ENCODE peak calls at places on chromosome 12, in seven cellular contexts. One of them, this sample, is unnamed.

GRCh38 chr12:12156835-12157234 is 86.1 kb downstream of the BCL2L14 start:
- DNase-seq in ELR: no peak
- DNase-seq in NCI-H1417: no peak
- DNase-seq in EL: no peak
- DNase-seq in activated naive CD8-positive, alpha-beta T cell treated with anti-CD3 and anti-CD28 coated beads for 36 hours: no peak
- DNase-seq in CD4-positive, CD25-positive, alpha-beta regulatory T cell: no peak
- DNase-seq in activated CD4-positive, alpha-beta T cell treated with anti-CD3 and anti-CD28 coated beads, Interleukin-2, amount 10 ng/mL, durations not matched to agents 7 days and 5 days: no peak
- DNase-seq in this sample: no peak

GRCh38 chr12:131794573-131794972 is 33.6 kb upstream of the MMP17 start:
- DNase-seq in ELR: no peak
- DNase-seq in NCI-H1417: no peak
- DNase-seq in EL: no peak
- DNase-seq in activated naive CD8-positive, alpha-beta T cell treated with anti-CD3 and anti-CD28 coated beads for 36 hours: no peak
- DNase-seq in CD4-positive, CD25-positive, alpha-beta regulatory T cell: no peak
- DNase-seq in activated CD4-positive, alpha-beta T cell treated with anti-CD3 and anti-CD28 coated beads, Interleukin-2, amount 10 ng/mL, durations not matched to agents 7 days and 5 days: no peak
- DNase-seq in this sample: no peak

GRCh38 chr12:10722502-10722904 is 620 bp downstream of the YBX3 start:
- DNase-seq in ELR: peak
- DNase-seq in NCI-H1417: peak
- DNase-seq in EL: peak
- DNase-seq in activated naive CD8-positive, alpha-beta T cell treated with anti-CD3 and anti-CD28 coated beads for 36 hours: peak
- DNase-seq in CD4-positive, CD25-positive, alpha-beta regulatory T cell: no peak
- DNase-seq in activated CD4-positive, alpha-beta T cell treated with anti-CD3 and anti-CD28 coated beads, Interleukin-2, amount 10 ng/mL, durations not matched to agents 7 days and 5 days: peak
- DNase-seq in this sample: no peak

GRCh38 chr12:131137836-131138637 is 184.3 kb downstream of the ADGRD1 start:
- DNase-seq in ELR: no peak
- DNase-seq in NCI-H1417: no peak
- DNase-seq in EL: no peak
- DNase-seq in activated naive CD8-positive, alpha-beta T cell treated with anti-CD3 and anti-CD28 coated beads for 36 hours: no peak
- DNase-seq in CD4-positive, CD25-positive, alpha-beta regulatory T cell: no peak
- DNase-seq in activated CD4-positive, alpha-beta T cell treated with anti-CD3 and anti-CD28 coated beads, Interleukin-2, amount 10 ng/mL, durations not matched to agents 7 days and 5 days: no peak
- DNase-seq in this sample: no peak

GRCh38 chr12:49824886-49825285 is 3.3 kb downstream of the NCKAP5L start:
- DNase-seq in ELR: peak
- DNase-seq in NCI-H1417: no peak
- DNase-seq in EL: peak
- DNase-seq in activated naive CD8-positive, alpha-beta T cell treated with anti-CD3 and anti-CD28 coated beads for 36 hours: no peak
- DNase-seq in CD4-positive, CD25-positive, alpha-beta regulatory T cell: no peak
- DNase-seq in activated CD4-positive, alpha-beta T cell treated with anti-CD3 and anti-CD28 coated beads, Interleukin-2, amount 10 ng/mL, durations not matched to agents 7 days and 5 days: no peak
- DNase-seq in this sample: no peak

GRCh38 chr12:106219043-106219442 is 28.8 kb downstream of the CKAP4 start:
- DNase-seq in ELR: no peak
- DNase-seq in NCI-H1417: no peak
- DNase-seq in EL: no peak
- DNase-seq in activated naive CD8-positive, alpha-beta T cell treated with anti-CD3 and anti-CD28 coated beads for 36 hours: no peak
- DNase-seq in CD4-positive, CD25-positive, alpha-beta regulatory T cell: no peak
- DNase-seq in activated CD4-positive, alpha-beta T cell treated with anti-CD3 and anti-CD28 coated beads, Interleukin-2, amount 10 ng/mL, durations not matched to agents 7 days and 5 days: no peak
- DNase-seq in this sample: no peak

GRCh38 chr12:110022980-110023633 is 23.9 kb downstream of the ANKRD13A start:
- DNase-seq in ELR: peak
- DNase-seq in NCI-H1417: peak
- DNase-seq in EL: peak
- DNase-seq in activated naive CD8-positive, alpha-beta T cell treated with anti-CD3 and anti-CD28 coated beads for 36 hours: no peak
- DNase-seq in CD4-positive, CD25-positive, alpha-beta regulatory T cell: no peak
- DNase-seq in activated CD4-positive, alpha-beta T cell treated with anti-CD3 and anti-CD28 coated beads, Interleukin-2, amount 10 ng/mL, durations not matched to agents 7 days and 5 days: no peak
- DNase-seq in this sample: no peak

GRCh38 chr12:31965090-31965489 is 5.9 kb downstream of the RESF1 start:
- DNase-seq in ELR: no peak
- DNase-seq in NCI-H1417: no peak
- DNase-seq in EL: no peak
- DNase-seq in activated naive CD8-positive, alpha-beta T cell treated with anti-CD3 and anti-CD28 coated beads for 36 hours: peak
- DNase-seq in CD4-positive, CD25-positive, alpha-beta regulatory T cell: no peak
- DNase-seq in activated CD4-positive, alpha-beta T cell treated with anti-CD3 and anti-CD28 coated beads, Interleukin-2, amount 10 ng/mL, durations not matched to agents 7 days and 5 days: no peak
- DNase-seq in this sample: no peak

GRCh38 chr12:5438671-5439200 is 6.8 kb downstream of the NTF3 start:
- DNase-seq in ELR: no peak
- DNase-seq in NCI-H1417: no peak
- DNase-seq in EL: peak
- DNase-seq in activated naive CD8-positive, alpha-beta T cell treated with anti-CD3 and anti-CD28 coated beads for 36 hours: no peak
- DNase-seq in CD4-positive, CD25-positive, alpha-beta regulatory T cell: no peak
- DNase-seq in activated CD4-positive, alpha-beta T cell treated with anti-CD3 and anti-CD28 coated beads, Interleukin-2, amount 10 ng/mL, durations not matched to agents 7 days and 5 days: no peak
- DNase-seq in this sample: no peak

GRCh38 chr12:100706029-100706428 is 88.5 kb upstream of the ANO4 start:
- DNase-seq in ELR: peak
- DNase-seq in NCI-H1417: peak
- DNase-seq in EL: peak
- DNase-seq in activated naive CD8-positive, alpha-beta T cell treated with anti-CD3 and anti-CD28 coated beads for 36 hours: no peak
- DNase-seq in CD4-positive, CD25-positive, alpha-beta regulatory T cell: no peak
- DNase-seq in activated CD4-positive, alpha-beta T cell treated with anti-CD3 and anti-CD28 coated beads, Interleukin-2, amount 10 ng/mL, durations not matched to agents 7 days and 5 days: no peak
- DNase-seq in this sample: peak

GRCh38 chr12:121278450-121279375 is 17.8 kb downstream of the CAMKK2 start:
- DNase-seq in ELR: peak
- DNase-seq in NCI-H1417: no peak
- DNase-seq in EL: peak
- DNase-seq in activated naive CD8-positive, alpha-beta T cell treated with anti-CD3 and anti-CD28 coated beads for 36 hours: no peak
- DNase-seq in CD4-positive, CD25-positive, alpha-beta regulatory T cell: no peak
- DNase-seq in activated CD4-positive, alpha-beta T cell treated with anti-CD3 and anti-CD28 coated beads, Interleukin-2, amount 10 ng/mL, durations not matched to agents 7 days and 5 days: no peak
- DNase-seq in this sample: no peak

GRCh38 chr12:49647827-49648721 is 24.7 kb downstream of the PRPF40B start:
- DNase-seq in ELR: no peak
- DNase-seq in NCI-H1417: no peak
- DNase-seq in EL: no peak
- DNase-seq in activated naive CD8-positive, alpha-beta T cell treated with anti-CD3 and anti-CD28 coated beads for 36 hours: no peak
- DNase-seq in CD4-positive, CD25-positive, alpha-beta regulatory T cell: no peak
- DNase-seq in activated CD4-positive, alpha-beta T cell treated with anti-CD3 and anti-CD28 coated beads, Interleukin-2, amount 10 ng/mL, durations not matched to agents 7 days and 5 days: peak
- DNase-seq in this sample: no peak

GRCh38 chr12:2185751-2186341 is 133.1 kb downstream of the CACNA1C start:
- DNase-seq in ELR: no peak
- DNase-seq in NCI-H1417: no peak
- DNase-seq in EL: no peak
- DNase-seq in activated naive CD8-positive, alpha-beta T cell treated with anti-CD3 and anti-CD28 coated beads for 36 hours: no peak
- DNase-seq in CD4-positive, CD25-positive, alpha-beta regulatory T cell: no peak
- DNase-seq in activated CD4-positive, alpha-beta T cell treated with anti-CD3 and anti-CD28 coated beads, Interleukin-2, amount 10 ng/mL, durations not matched to agents 7 days and 5 days: no peak
- DNase-seq in this sample: no peak

GRCh38 chr12:95417372-95417771 is 56.6 kb upstream of the METAP2 start:
- DNase-seq in ELR: no peak
- DNase-seq in NCI-H1417: no peak
- DNase-seq in EL: no peak
- DNase-seq in activated naive CD8-positive, alpha-beta T cell treated with anti-CD3 and anti-CD28 coated beads for 36 hours: no peak
- DNase-seq in CD4-positive, CD25-positive, alpha-beta regulatory T cell: no peak
- DNase-seq in activated CD4-positive, alpha-beta T cell treated with anti-CD3 and anti-CD28 coated beads, Interleukin-2, amount 10 ng/mL, durations not matched to agents 7 days and 5 days: no peak
- DNase-seq in this sample: no peak

GRCh38 chr12:2325501-2325900 is 272.7 kb downstream of the CACNA1C start:
- DNase-seq in ELR: no peak
- DNase-seq in NCI-H1417: no peak
- DNase-seq in EL: no peak
- DNase-seq in activated naive CD8-positive, alpha-beta T cell treated with anti-CD3 and anti-CD28 coated beads for 36 hours: no peak
- DNase-seq in CD4-positive, CD25-positive, alpha-beta regulatory T cell: no peak
- DNase-seq in activated CD4-positive, alpha-beta T cell treated with anti-CD3 and anti-CD28 coated beads, Interleukin-2, amount 10 ng/mL, durations not matched to agents 7 days and 5 days: no peak
- DNase-seq in this sample: no peak

GRCh38 chr12:84553331-84554117 is 359.1 kb downstream of the SLC6A15 start:
- DNase-seq in ELR: no peak
- DNase-seq in NCI-H1417: no peak
- DNase-seq in EL: no peak
- DNase-seq in activated naive CD8-positive, alpha-beta T cell treated with anti-CD3 and anti-CD28 coated beads for 36 hours: no peak
- DNase-seq in CD4-positive, CD25-positive, alpha-beta regulatory T cell: no peak
- DNase-seq in activated CD4-positive, alpha-beta T cell treated with anti-CD3 and anti-CD28 coated beads, Interleukin-2, amount 10 ng/mL, durations not matched to agents 7 days and 5 days: no peak
- DNase-seq in this sample: no peak

GRCh38 chr12:94263011-94263786 is 114.8 kb downstream of the PLXNC1 start:
- DNase-seq in ELR: no peak
- DNase-seq in NCI-H1417: no peak
- DNase-seq in EL: no peak
- DNase-seq in activated naive CD8-positive, alpha-beta T cell treated with anti-CD3 and anti-CD28 coated beads for 36 hours: peak
- DNase-seq in CD4-positive, CD25-positive, alpha-beta regulatory T cell: no peak
- DNase-seq in activated CD4-positive, alpha-beta T cell treated with anti-CD3 and anti-CD28 coated beads, Interleukin-2, amount 10 ng/mL, durations not matched to agents 7 days and 5 days: peak
- DNase-seq in this sample: no peak

GRCh38 chr12:52988933-52989332 is 17.3 kb upstream of the EIF4B start:
- DNase-seq in ELR: no peak
- DNase-seq in NCI-H1417: no peak
- DNase-seq in EL: no peak
- DNase-seq in activated naive CD8-positive, alpha-beta T cell treated with anti-CD3 and anti-CD28 coated beads for 36 hours: no peak
- DNase-seq in CD4-positive, CD25-positive, alpha-beta regulatory T cell: no peak
- DNase-seq in activated CD4-positive, alpha-beta T cell treated with anti-CD3 and anti-CD28 coated beads, Interleukin-2, amount 10 ng/mL, durations not matched to agents 7 days and 5 days: no peak
- DNase-seq in this sample: no peak

GRCh38 chr12:112964067-112964670 is 14.2 kb upstream of the OAS2 start:
- DNase-seq in ELR: no peak
- DNase-seq in NCI-H1417: no peak
- DNase-seq in EL: no peak
- DNase-seq in activated naive CD8-positive, alpha-beta T cell treated with anti-CD3 and anti-CD28 coated beads for 36 hours: no peak
- DNase-seq in CD4-positive, CD25-positive, alpha-beta regulatory T cell: no peak
- DNase-seq in activated CD4-positive, alpha-beta T cell treated with anti-CD3 and anti-CD28 coated beads, Interleukin-2, amount 10 ng/mL, durations not matched to agents 7 days and 5 days: no peak
- DNase-seq in this sample: no peak

GRCh38 chr12:94795520-94795919 is 145.2 kb upstream of the TMCC3 start:
- DNase-seq in ELR: peak
- DNase-seq in NCI-H1417: no peak
- DNase-seq in EL: peak
- DNase-seq in activated naive CD8-positive, alpha-beta T cell treated with anti-CD3 and anti-CD28 coated beads for 36 hours: no peak
- DNase-seq in CD4-positive, CD25-positive, alpha-beta regulatory T cell: no peak
- DNase-seq in activated CD4-positive, alpha-beta T cell treated with anti-CD3 and anti-CD28 coated beads, Interleukin-2, amount 10 ng/mL, durations not matched to agents 7 days and 5 days: no peak
- DNase-seq in this sample: no peak

GRCh38 chr12:15788266-15789214 is 648 bp downstream of the EPS8 start:
- DNase-seq in ELR: peak
- DNase-seq in NCI-H1417: peak
- DNase-seq in EL: peak
- DNase-seq in activated naive CD8-positive, alpha-beta T cell treated with anti-CD3 and anti-CD28 coated beads for 36 hours: peak
- DNase-seq in CD4-positive, CD25-positive, alpha-beta regulatory T cell: no peak
- DNase-seq in activated CD4-positive, alpha-beta T cell treated with anti-CD3 and anti-CD28 coated beads, Interleukin-2, amount 10 ng/mL, durations not matched to agents 7 days and 5 days: peak
- DNase-seq in this sample: no peak

GRCh38 chr12:47832263-47832933 is 12.7 kb upstream of the HDAC7 start:
- DNase-seq in ELR: no peak
- DNase-seq in NCI-H1417: no peak
- DNase-seq in EL: no peak
- DNase-seq in activated naive CD8-positive, alpha-beta T cell treated with anti-CD3 and anti-CD28 coated beads for 36 hours: peak
- DNase-seq in CD4-positive, CD25-positive, alpha-beta regulatory T cell: no peak
- DNase-seq in activated CD4-positive, alpha-beta T cell treated with anti-CD3 and anti-CD28 coated beads, Interleukin-2, amount 10 ng/mL, durations not matched to agents 7 days and 5 days: no peak
- DNase-seq in this sample: no peak

GRCh38 chr12:105524961-105525360 is 194.5 kb downstream of the C12orf75 start:
- DNase-seq in ELR: no peak
- DNase-seq in NCI-H1417: no peak
- DNase-seq in EL: no peak
- DNase-seq in activated naive CD8-positive, alpha-beta T cell treated with anti-CD3 and anti-CD28 coated beads for 36 hours: no peak
- DNase-seq in CD4-positive, CD25-positive, alpha-beta regulatory T cell: no peak
- DNase-seq in activated CD4-positive, alpha-beta T cell treated with anti-CD3 and anti-CD28 coated beads, Interleukin-2, amount 10 ng/mL, durations not matched to agents 7 days and 5 days: no peak
- DNase-seq in this sample: no peak

GRCh38 chr12:42124764-42125371 is 19.8 kb downstream of the GXYLT1 start:
- DNase-seq in ELR: no peak
- DNase-seq in NCI-H1417: no peak
- DNase-seq in EL: no peak
- DNase-seq in activated naive CD8-positive, alpha-beta T cell treated with anti-CD3 and anti-CD28 coated beads for 36 hours: no peak
- DNase-seq in CD4-positive, CD25-positive, alpha-beta regulatory T cell: no peak
- DNase-seq in activated CD4-positive, alpha-beta T cell treated with anti-CD3 and anti-CD28 coated beads, Interleukin-2, amount 10 ng/mL, durations not matched to agents 7 days and 5 days: no peak
- DNase-seq in this sample: no peak

GRCh38 chr12:100574262-100575074 is 984 bp downstream of the GAS2L3 start:
- DNase-seq in ELR: peak
- DNase-seq in NCI-H1417: no peak
- DNase-seq in EL: peak
- DNase-seq in activated naive CD8-positive, alpha-beta T cell treated with anti-CD3 and anti-CD28 coated beads for 36 hours: no peak
- DNase-seq in CD4-positive, CD25-positive, alpha-beta regulatory T cell: no peak
- DNase-seq in activated CD4-positive, alpha-beta T cell treated with anti-CD3 and anti-CD28 coated beads, Interleukin-2, amount 10 ng/mL, durations not matched to agents 7 days and 5 days: no peak
- DNase-seq in this sample: no peak

GRCh38 chr12:111741235-111741812 is 25.4 kb upstream of the ALDH2 start:
- DNase-seq in ELR: no peak
- DNase-seq in NCI-H1417: no peak
- DNase-seq in EL: no peak
- DNase-seq in activated naive CD8-positive, alpha-beta T cell treated with anti-CD3 and anti-CD28 coated beads for 36 hours: no peak
- DNase-seq in CD4-positive, CD25-positive, alpha-beta regulatory T cell: no peak
- DNase-seq in activated CD4-positive, alpha-beta T cell treated with anti-CD3 and anti-CD28 coated beads, Interleukin-2, amount 10 ng/mL, durations not matched to agents 7 days and 5 days: no peak
- DNase-seq in this sample: peak

GRCh38 chr12:78457951-78458350 is 406.6 kb upstream of the SYT1 start:
- DNase-seq in ELR: peak
- DNase-seq in NCI-H1417: no peak
- DNase-seq in EL: no peak
- DNase-seq in activated naive CD8-positive, alpha-beta T cell treated with anti-CD3 and anti-CD28 coated beads for 36 hours: no peak
- DNase-seq in CD4-positive, CD25-positive, alpha-beta regulatory T cell: no peak
- DNase-seq in activated CD4-positive, alpha-beta T cell treated with anti-CD3 and anti-CD28 coated beads, Interleukin-2, amount 10 ng/mL, durations not matched to agents 7 days and 5 days: no peak
- DNase-seq in this sample: no peak

GRCh38 chr12:131203666-131204415 is 250.1 kb downstream of the ADGRD1 start:
- DNase-seq in ELR: no peak
- DNase-seq in NCI-H1417: no peak
- DNase-seq in EL: no peak
- DNase-seq in activated naive CD8-positive, alpha-beta T cell treated with anti-CD3 and anti-CD28 coated beads for 36 hours: no peak
- DNase-seq in CD4-positive, CD25-positive, alpha-beta regulatory T cell: no peak
- DNase-seq in activated CD4-positive, alpha-beta T cell treated with anti-CD3 and anti-CD28 coated beads, Interleukin-2, amount 10 ng/mL, durations not matched to agents 7 days and 5 days: no peak
- DNase-seq in this sample: no peak

GRCh38 chr12:18454330-18454729 is 193.0 kb downstream of the PIK3C2G start:
- DNase-seq in ELR: no peak
- DNase-seq in NCI-H1417: no peak
- DNase-seq in EL: no peak
- DNase-seq in activated naive CD8-positive, alpha-beta T cell treated with anti-CD3 and anti-CD28 coated beads for 36 hours: no peak
- DNase-seq in CD4-positive, CD25-positive, alpha-beta regulatory T cell: no peak
- DNase-seq in activated CD4-positive, alpha-beta T cell treated with anti-CD3 and anti-CD28 coated beads, Interleukin-2, amount 10 ng/mL, durations not matched to agents 7 days and 5 days: no peak
- DNase-seq in this sample: no peak

GRCh38 chr12:80643961-80644360 is 63.5 kb upstream of the MYF6 start:
- DNase-seq in ELR: no peak
- DNase-seq in NCI-H1417: no peak
- DNase-seq in EL: peak
- DNase-seq in activated naive CD8-positive, alpha-beta T cell treated with anti-CD3 and anti-CD28 coated beads for 36 hours: no peak
- DNase-seq in CD4-positive, CD25-positive, alpha-beta regulatory T cell: no peak
- DNase-seq in activated CD4-positive, alpha-beta T cell treated with anti-CD3 and anti-CD28 coated beads, Interleukin-2, amount 10 ng/mL, durations not matched to agents 7 days and 5 days: no peak
- DNase-seq in this sample: no peak